ENCODE peak calls at places on chromosome 2, in ten cellular contexts. D is HT-29; W is T1000; H is kidney glomerular epithelial cell; V is stimulated activated CD8-positive, alpha-beta memory T cell treated with anti-CD3 and anti-CD28 coated beads, Interleukin-2, amount 100 ng/mL, for 48 hours; N is MCF 10A; E is stimulated activated CD4-positive, alpha-beta T cell treated with anti-CD3 and anti-CD28 coated beads, Interleukin-15, amount 100 ng/mL, for 24 hours; G is EL; Y is RPMI7951; C is pancreas. M is an unnamed sample.

GRCh38 chr2:33583194-33583938 is 15.7 kb downstream of the FAM98A start:
- DNase-seq in D (peak), W (no peak), H (peak), V (no peak), N (peak), E (peak), G (peak), Y (peak), C (no peak), M (no peak)

GRCh38 chr2:207078186-207078798 is 87.5 kb downstream of the KLF7 start:
- DNase-seq in D (no peak), W (no peak), H (no peak), V (no peak), N (no peak), E (no peak), G (no peak), Y (no peak), C (no peak), M (no peak)

GRCh38 chr2:237231593-237231992 is 145.9 kb downstream of the COPS8 start:
- DNase-seq in D (no peak), W (no peak), H (no peak), V (no peak), N (no peak), E (no peak), G (no peak), Y (peak), C (no peak), M (no peak)

GRCh38 chr2:241456546-241456945 is 51.8 kb downstream of the STK25 start:
- DNase-seq in D (no peak), W (no peak), H (no peak), V (no peak), N (no peak), E (no peak), G (no peak), Y (no peak), C (no peak), M (no peak)

GRCh38 chr2:157748371-157749132 is 119.9 kb upstream of the ACVR1C start:
- DNase-seq in D (no peak), W (no peak), H (no peak), V (no peak), N (no peak), E (no peak), G (no peak), Y (no peak), C (no peak), M (no peak)

GRCh38 chr2:20241973-20242726 is 17.2 kb upstream of the SDC1 start:
- DNase-seq in D (no peak), W (no peak), H (no peak), V (no peak), N (no peak), E (peak), G (no peak), Y (no peak), C (no peak), M (no peak)

GRCh38 chr2:175750195-175750594 is 251.9 kb downstream of the LNPK start:
- DNase-seq in D (no peak), W (no peak), H (no peak), V (no peak), N (no peak), E (no peak), G (no peak), Y (no peak), C (no peak), M (no peak)

GRCh38 chr2:165901595-165901994 is 52.0 kb downstream of the TTC21B start:
- DNase-seq in D (no peak), W (no peak), H (no peak), V (no peak), N (no peak), E (no peak), G (no peak), Y (no peak), C (no peak), M (no peak)

GRCh38 chr2:10331033-10331701 is 28.5 kb downstream of the HPCAL1 start:
- DNase-seq in D (peak), W (no peak), H (no peak), V (peak), N (peak), E (peak), G (no peak), Y (no peak), C (no peak), M (peak)

GRCh38 chr2:237177052-237177451 is 91.4 kb downstream of the COPS8 start:
- DNase-seq in D (no peak), W (no peak), H (no peak), V (no peak), N (peak), E (no peak), G (no peak), Y (no peak), C (no peak), M (no peak)

GRCh38 chr2:71226391-71226964 is 425 bp downstream of the PAIP2B start:
- DNase-seq in D (peak), W (no peak), H (peak), V (no peak), N (no peak), E (peak), G (peak), Y (no peak), C (peak), M (peak)

GRCh38 chr2:219294356-219295351 is 14.5 kb downstream of the PTPRN start:
- DNase-seq in D (peak), W (peak), H (peak), V (peak), N (peak), E (peak), G (peak), Y (peak), C (peak), M (peak)

GRCh38 chr2:195509551-195509950 is 147.5 kb upstream of the SLC39A10 start:
- DNase-seq in D (no peak), W (no peak), H (no peak), V (no peak), N (no peak), E (no peak), G (no peak), Y (no peak), C (no peak), M (no peak)

GRCh38 chr2:64876137-64876647 is 113.0 kb upstream of the SLC1A4 start:
- DNase-seq in D (peak), W (peak), H (peak), V (no peak), N (peak), E (no peak), G (peak), Y (peak), C (no peak), M (no peak)

GRCh38 chr2:65053199-65053598 is 3.0 kb upstream of the CEP68 start:
- DNase-seq in D (no peak), W (no peak), H (no peak), V (no peak), N (no peak), E (no peak), G (no peak), Y (no peak), C (no peak), M (peak)

GRCh38 chr2:234747032-234747431 is 204.8 kb upstream of the SH3BP4 start:
- DNase-seq in D (no peak), W (no peak), H (no peak), V (no peak), N (peak), E (no peak), G (peak), Y (no peak), C (no peak), M (no peak)

GRCh38 chr2:181742908-181743722 is 62.8 kb upstream of the NEUROD1 start:
- DNase-seq in D (peak), W (no peak), H (peak), V (peak), N (peak), E (peak), G (peak), Y (peak), C (no peak), M (no peak)

GRCh38 chr2:24836706-24837105 is 43.5 kb downstream of the CENPO start:
- DNase-seq in D (no peak), W (no peak), H (no peak), V (no peak), N (no peak), E (no peak), G (no peak), Y (no peak), C (peak), M (no peak)

GRCh38 chr2:235612551-235612950 is 118.7 kb downstream of the AGAP1 start:
- DNase-seq in D (no peak), W (no peak), H (no peak), V (no peak), N (no peak), E (no peak), G (no peak), Y (no peak), C (no peak), M (no peak)

GRCh38 chr2:61855178-61855523 is 1.3 kb upstream of the FAM161A start:
- DNase-seq in D (peak), W (no peak), H (no peak), V (no peak), N (peak), E (no peak), G (peak), Y (peak), C (no peak), M (no peak)

GRCh38 chr2:171404258-171404657 is 29.5 kb downstream of the METTL8 start:
- DNase-seq in D (no peak), W (no peak), H (peak), V (no peak), N (peak), E (no peak), G (peak), Y (peak), C (no peak), M (no peak)

GRCh38 chr2:24919100-24919976 is 699 bp downstream of the ADCY3 start:
- DNase-seq in D (peak), W (no peak), H (no peak), V (peak), N (peak), E (peak), G (peak), Y (no peak), C (no peak), M (peak)

GRCh38 chr2:157125685-157126084 is 131.8 kb upstream of the GALNT5 start:
- DNase-seq in D (no peak), W (no peak), H (no peak), V (no peak), N (no peak), E (no peak), G (no peak), Y (no peak), C (no peak), M (no peak)

M was measured in T-helper 22 cell.